ENCODE peak calls at places on chromosomes 7 and 10, in six cellular contexts. B, T, X, I, E and R are unnamed samples. For H3K9me3, the result is how much of the 10 kb centered on the place peaks cover.

GRCh38 chr7:18103436-18104218 is 76.0 kb upstream of the PRPS1L1 start:
- DNase-seq in B (no peak), T (no peak), X (no peak), I (no peak), E (no peak), R (no peak)

GRCh38 chr7:150337659-150338081 is 3.8 kb downstream of the RARRES2 start:
- DNase-seq in B (no peak), T (no peak), X (no peak), I (no peak), E (no peak), R (no peak)

GRCh38 chr7:3215624-3216585 is 85.1 kb upstream of the SDK1 start:
- DNase-seq in B (no peak), T (no peak), X (no peak), I (peak), E (no peak), R (no peak)

GRCh38 chr10:62336404-62336803 is 37.8 kb upstream of the ZNF365 start:
- DNase-seq in B (no peak), T (no peak), X (no peak), I (no peak), E (no peak), R (no peak)

GRCh38 chr7:157043745-157044144 is 33.3 kb upstream of the MNX1 start:
- DNase-seq in B (no peak), T (no peak), X (no peak), I (no peak), E (no peak), R (peak)

GRCh38 chr10:14571866-14572507 is 202.7 kb downstream of the FAM107B start:
- DNase-seq in B (peak), T (no peak), X (no peak), I (peak), E (no peak), R (no peak)

GRCh38 chr7:91285966-91286365 is 21.7 kb downstream of the FZD1 start:
- DNase-seq in B (no peak), T (no peak), X (no peak), I (no peak), E (no peak), R (no peak)

GRCh38 chr7:135490783-135491182 is 19.1 kb downstream of the CNOT4 start:
- DNase-seq in B (peak), T (no peak), X (no peak), I (no peak), E (no peak), R (no peak)

GRCh38 chr10:287814-288213 is 152.6 kb downstream of the ZMYND11 start:
- DNase-seq in B (no peak), T (no peak), X (no peak), I (no peak), E (no peak), R (no peak)

GRCh38 chr10:132856869-132857524 is 71.0 kb upstream of the NKX6-2 start:
- DNase-seq in B (no peak), T (no peak), X (no peak), I (no peak), E (no peak), R (no peak)

GRCh38 chr10:78162867-78163266 is 129.2 kb downstream of the RPS24 start:
- DNase-seq in B (no peak), T (no peak), X (no peak), I (no peak), E (no peak), R (no peak)

GRCh38 chr10:26832960-26833359 is 27.8 kb downstream of the ABI1 start:
- DNase-seq in B (no peak), T (no peak), X (no peak), I (no peak), E (no peak), R (no peak)

GRCh38 chr10:77641788-77642397 is 4.3 kb upstream of the KCNMA1 start:
- DNase-seq in B (peak), T (peak), X (no peak), I (peak), E (peak), R (no peak)

GRCh38 chr10:63819753-63820347 is 298.6 kb downstream of the REEP3 start:
- DNase-seq in B (peak), T (peak), X (no peak), I (peak), E (peak), R (peak)

GRCh38 chr10:17454181-17454800 is at the start of gene ST8SIA6:
- DNase-seq in B (peak), T (no peak), X (no peak), I (peak), E (peak), R (peak)

GRCh38 chr10:132579027-132579859 is 41.7 kb downstream of the INPP5A start:
- DNase-seq in B (no peak), T (no peak), X (no peak), I (no peak), E (no peak), R (no peak)

GRCh38 chr10:14450041-14450491 is 119.3 kb upstream of the FRMD4A start:
- DNase-seq in B (no peak), T (no peak), X (no peak), I (no peak), E (peak), R (peak)

GRCh38 chr7:74674166-74674565 is 16.6 kb downstream of the GTF2I start:
- DNase-seq in B (no peak), T (no peak), X (no peak), I (no peak), E (no peak), R (no peak)

GRCh38 chr7:121331574-121331973 is 2.8 kb downstream of the WNT16 start:
- DNase-seq in B (no peak), T (no peak), X (no peak), I (no peak), E (no peak), R (no peak)

GRCh38 chr7:121330053-121330833 is 1.4 kb downstream of the WNT16 start:
- DNase-seq in B (no peak), T (no peak), X (no peak), I (no peak), E (no peak), R (no peak)

GRCh38 chr7:121328508-121329459 is at the start of gene WNT16:
- DNase-seq in B (no peak), T (no peak), X (no peak), I (no peak), E (no peak), R (no peak)

GRCh38 chr7:121329460-121330052 is 756 bp downstream of the WNT16 start:
- DNase-seq in B (peak), T (no peak), X (no peak), I (no peak), E (no peak), R (no peak)

GRCh38 chr7:121331048-121331447 is 2.2 kb downstream of the WNT16 start:
- DNase-seq in B (no peak), T (no peak), X (no peak), I (no peak), E (no peak), R (no peak)
- H3K27ac ChIP-seq in B (no peak), T (no peak), X (no peak), I (no peak), E (no peak), R (no peak)

GRCh38 chr7:66597472-66597871 is 31.2 kb upstream of the KCTD7 start:
- DNase-seq in B (no peak), T (no peak), X (no peak), I (no peak), E (no peak), R (no peak)

GRCh38 chr7:66591801-66592596 is 36.7 kb upstream of the KCTD7 start:
- DNase-seq in B (peak), T (peak), X (peak), I (peak), E (peak), R (peak)
- TF ChIP-seq CTCF in B (no peak), T (peak), X (no peak), I (no peak), E (no peak), R (no peak)

GRCh38 chr7:347001-347590 is 57.1 kb downstream of the FOXL3 start:
- DNase-seq in B (no peak), T (no peak), X (no peak), I (no peak), E (no peak), R (no peak)
- H3K9me3 ChIP-seq in B (under half), T (under half), X (under half), I (under half), E (under half), R (under half)

GRCh38 chr10:124717911-124718734 is 26.1 kb downstream of the FAM53B start:
- DNase-seq in B (no peak), T (no peak), X (peak), I (no peak), E (no peak), R (no peak)

GRCh38 chr10:124715479-124715878 is 28.7 kb downstream of the FAM53B start:
- DNase-seq in B (no peak), T (no peak), X (no peak), I (no peak), E (no peak), R (no peak)

GRCh38 chr10:124713679-124714298 is 30.4 kb downstream of the FAM53B start:
- DNase-seq in B (no peak), T (no peak), X (no peak), I (no peak), E (no peak), R (peak)

GRCh38 chr10:124719213-124719851 is 24.8 kb downstream of the FAM53B start:
- DNase-seq in B (peak), T (peak), X (peak), I (peak), E (peak), R (peak)

DNA sequence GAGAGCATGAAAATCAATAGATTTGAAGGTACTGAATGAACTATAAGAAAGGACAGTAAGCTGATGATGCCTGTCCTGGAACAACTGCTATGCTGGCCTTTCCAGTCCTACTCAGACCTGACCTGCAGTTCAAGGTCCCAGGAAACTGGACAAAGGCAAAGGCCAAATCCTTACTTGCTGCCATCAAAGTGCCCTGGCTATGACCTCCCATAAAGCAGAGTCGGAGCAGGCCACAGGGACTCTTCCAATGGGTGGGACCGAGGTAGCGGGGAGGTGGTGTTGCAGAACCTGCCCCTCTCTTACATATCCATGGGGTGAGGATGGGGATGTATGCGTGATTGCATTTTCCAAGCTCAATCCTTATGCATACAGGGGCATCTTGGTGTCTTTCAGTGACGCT is 26.8 kb downstream of the FAM53B start:
- DNase-seq in B (no peak), T (no peak), X (no peak), I (no peak), E (no peak), R (peak)
- H3K27ac ChIP-seq in B (no peak), T (peak), X (no peak), I (no peak), E (no peak), R (no peak)

GRCh38 chr10:47381427-47382379 is 2.4 kb downstream of the ZNF488 start:
- DNase-seq in B (peak), T (no peak), X (no peak), I (no peak), E (no peak), R (no peak)

GRCh38 chr10:47378606-47379444 is 5.3 kb downstream of the ZNF488 start:
- DNase-seq in B (peak), T (no peak), X (no peak), I (no peak), E (no peak), R (no peak)

GRCh38 chr10:47379445-47379785 is 4.7 kb downstream of the ZNF488 start:
- DNase-seq in B (no peak), T (no peak), X (no peak), I (no peak), E (no peak), R (no peak)

GRCh38 chr10:47380341-47381215 is 3.5 kb downstream of the ZNF488 start:
- DNase-seq in B (peak), T (no peak), X (no peak), I (no peak), E (no peak), R (no peak)

GRCh38 chr10:47379901-47380300 is 4.2 kb downstream of the ZNF488 start:
- DNase-seq in B (peak), T (no peak), X (no peak), I (no peak), E (no peak), R (peak)
- TF ChIP-seq CTCF in B (no peak), T (no peak), X (no peak), I (no peak), E (no peak), R (no peak)